ENCODE peak calls at places on chromosomes 12 and 14, in ten cellular contexts. I is GM04504; M is EL; K is activated T-cell treated with anti-CD3 and anti-CD28 coated beads, Interleukin-2, amount 50 U/mL, for 72 hours; V is AG10803; R is globus pallidus; F is WERI-Rb-1; Z is activated CD8-positive, alpha-beta memory T cell treated with anti-CD3 and anti-CD28 coated beads for 24 hours; A is cardiac septum; T is NCI-H1694. S is an unnamed sample.

GRCh38 chr12:25099010-25099409 is 96.0 kb downstream of the DNAI7 start:
- DNase-seq in I (no peak), M (no peak), K (no peak), V (no peak), R (no peak), F (no peak), Z (no peak), A (no peak), T (no peak), S (no peak)

GRCh38 chr12:123363743-123364531 is 710 bp downstream of the SBNO1 start:
- DNase-seq in I (no peak), M (peak), K (peak), V (no peak), R (peak), F (peak), Z (peak), A (no peak), T (no peak), S (no peak)

GRCh38 chr14:79483472-79483871 is 727.8 kb downstream of the DIO2 start:
- DNase-seq in I (peak), M (peak), K (no peak), V (peak), R (no peak), F (no peak), Z (no peak), A (no peak), T (no peak), S (peak)

GRCh38 chr12:95216704-95217376 is 427 bp downstream of the FGD6 start:
- DNase-seq in I (no peak), M (no peak), K (no peak), V (no peak), R (no peak), F (no peak), Z (no peak), A (no peak), T (no peak), S (no peak)

GRCh38 chr14:80491562-80492139 is 280.3 kb upstream of the DIO2 start:
- DNase-seq in I (no peak), M (no peak), K (no peak), V (peak), R (no peak), F (no peak), Z (no peak), A (no peak), T (no peak), S (no peak)

GRCh38 chr14:73467800-73468199 is 9.5 kb upstream of the NUMB start:
- DNase-seq in I (no peak), M (no peak), K (peak), V (peak), R (no peak), F (no peak), Z (peak), A (no peak), T (no peak), S (no peak)

GRCh38 chr12:62695696-62696095 is 229.1 kb downstream of the MON2 start:
- DNase-seq in I (no peak), M (no peak), K (no peak), V (no peak), R (no peak), F (no peak), Z (no peak), A (no peak), T (no peak), S (no peak)

GRCh38 chr12:127158385-127159061 is 1108.4 kb upstream of the TMEM132C start:
- DNase-seq in I (no peak), M (no peak), K (no peak), V (no peak), R (no peak), F (no peak), Z (no peak), A (no peak), T (no peak), S (no peak)

GRCh38 chr12:570237-570925 is 92.9 kb downstream of the NINJ2 start:
- DNase-seq in I (peak), M (peak), K (no peak), V (peak), R (no peak), F (no peak), Z (no peak), A (peak), T (no peak), S (no peak)

GRCh38 chr12:77494306-77494705 is 336.4 kb upstream of the NAV3 start:
- DNase-seq in I (no peak), M (no peak), K (no peak), V (peak), R (no peak), F (no peak), Z (no peak), A (no peak), T (no peak), S (no peak)

GRCh38 chr14:64873506-64874220 is 6.0 kb downstream of the SPTB start:
- DNase-seq in I (no peak), M (peak), K (no peak), V (peak), R (no peak), F (no peak), Z (no peak), A (no peak), T (no peak), S (no peak)

GRCh38 chr14:103687712-103688111 is 27.5 kb downstream of the XRCC3 start:
- DNase-seq in I (no peak), M (no peak), K (no peak), V (no peak), R (no peak), F (no peak), Z (no peak), A (no peak), T (no peak), S (no peak)

GRCh38 chr12:63138484-63138883 is 12.5 kb downstream of the AVPR1A start:
- DNase-seq in I (no peak), M (no peak), K (no peak), V (no peak), R (no peak), F (no peak), Z (no peak), A (no peak), T (no peak), S (no peak)

S was measured in occipital lobe.